ENCODE peak calls at places on chromosomes 11 and 22, in six cellular contexts. One of them, this sample, is unnamed.

GRCh38 chr11:117809236-117810055 is 12.4 kb upstream of the DSCAML1 start:
- DNase-seq in A172: peak
- DNase-seq in T-cell: peak
- DNase-seq in BJ: no peak
- DNase-seq in bronchial epithelial cell: peak
- DNase-seq in transverse colon: peak
- DNase-seq in this sample: peak

GRCh38 chr11:65206441-65206841 is 24.7 kb downstream of the CAPN1 start:
- DNase-seq in A172: no peak
- DNase-seq in T-cell: no peak
- DNase-seq in BJ: no peak
- DNase-seq in bronchial epithelial cell: no peak
- DNase-seq in transverse colon: no peak
- DNase-seq in this sample: peak

GRCh38 chr11:18701614-18702216 is 3.1 kb downstream of the TMEM86A start:
- DNase-seq in A172: no peak
- DNase-seq in T-cell: no peak
- DNase-seq in BJ: no peak
- DNase-seq in bronchial epithelial cell: no peak
- DNase-seq in transverse colon: no peak
- DNase-seq in this sample: peak

GRCh38 chr11:503179-503981 is 3.7 kb downstream of the RNH1 start:
- DNase-seq in A172: no peak
- DNase-seq in T-cell: no peak
- DNase-seq in BJ: no peak
- DNase-seq in bronchial epithelial cell: no peak
- DNase-seq in transverse colon: peak
- DNase-seq in this sample: no peak

GRCh38 chr11:27971256-27971655 is 136.7 kb downstream of the KIF18A start:
- DNase-seq in A172: peak
- DNase-seq in T-cell: no peak
- DNase-seq in BJ: no peak
- DNase-seq in bronchial epithelial cell: no peak
- DNase-seq in transverse colon: no peak
- DNase-seq in this sample: no peak

GRCh38 chr11:44416776-44417175 is 106.8 kb upstream of the ALX4 start:
- DNase-seq in A172: peak
- DNase-seq in T-cell: no peak
- DNase-seq in BJ: no peak
- DNase-seq in bronchial epithelial cell: peak
- DNase-seq in transverse colon: no peak
- DNase-seq in this sample: no peak

GRCh38 chr11:82996966-82997606 is 74.6 kb downstream of the RAB30 start:
- DNase-seq in A172: peak
- DNase-seq in T-cell: no peak
- DNase-seq in BJ: no peak
- DNase-seq in bronchial epithelial cell: peak
- DNase-seq in transverse colon: peak
- DNase-seq in this sample: no peak

GRCh38 chr11:120590472-120590871 is 78.9 kb downstream of the GRIK4 start:
- DNase-seq in A172: no peak
- DNase-seq in T-cell: no peak
- DNase-seq in BJ: no peak
- DNase-seq in bronchial epithelial cell: no peak
- DNase-seq in transverse colon: no peak
- DNase-seq in this sample: no peak

GRCh38 chr11:117834068-117834810 is 9.7 kb upstream of the FXYD2 start:
- DNase-seq in A172: no peak
- DNase-seq in T-cell: no peak
- DNase-seq in BJ: no peak
- DNase-seq in bronchial epithelial cell: no peak
- DNase-seq in transverse colon: peak
- DNase-seq in this sample: no peak

GRCh38 chr11:952406-953385 is 27.0 kb downstream of the AP2A2 start:
- DNase-seq in A172: no peak
- DNase-seq in T-cell: no peak
- DNase-seq in BJ: no peak
- DNase-seq in bronchial epithelial cell: no peak
- DNase-seq in transverse colon: peak
- DNase-seq in this sample: no peak

GRCh38 chr11:41189711-41190477 is 269.6 kb downstream of the LRRC4C start:
- DNase-seq in A172: no peak
- DNase-seq in T-cell: no peak
- DNase-seq in BJ: no peak
- DNase-seq in bronchial epithelial cell: no peak
- DNase-seq in transverse colon: no peak
- DNase-seq in this sample: no peak

GRCh38 chr11:69489031-69489745 is 7.7 kb downstream of the LINC01488 start:
- DNase-seq in A172: no peak
- DNase-seq in T-cell: no peak
- DNase-seq in BJ: no peak
- DNase-seq in bronchial epithelial cell: no peak
- DNase-seq in transverse colon: no peak
- DNase-seq in this sample: peak

GRCh38 chr11:45484326-45484725 is 181.1 kb downstream of the CHST1 start:
- DNase-seq in A172: no peak
- DNase-seq in T-cell: no peak
- DNase-seq in BJ: no peak
- DNase-seq in bronchial epithelial cell: no peak
- DNase-seq in transverse colon: no peak
- DNase-seq in this sample: no peak

GRCh38 chr22:49942565-49943404 is 17.8 kb upstream of the PIM3 start:
- DNase-seq in A172: no peak
- DNase-seq in T-cell: no peak
- DNase-seq in BJ: no peak
- DNase-seq in bronchial epithelial cell: no peak
- DNase-seq in transverse colon: no peak
- DNase-seq in this sample: no peak

GRCh38 chr11:134154441-134154840 is 69.3 kb downstream of the NCAPD3 start:
- DNase-seq in A172: no peak
- DNase-seq in T-cell: no peak
- DNase-seq in BJ: no peak
- DNase-seq in bronchial epithelial cell: no peak
- DNase-seq in transverse colon: no peak
- DNase-seq in this sample: no peak

GRCh38 chr11:1453611-1454386 is 32.8 kb downstream of the MOB2 start:
- DNase-seq in A172: no peak
- DNase-seq in T-cell: peak
- DNase-seq in BJ: no peak
- DNase-seq in bronchial epithelial cell: peak
- DNase-seq in transverse colon: peak
- DNase-seq in this sample: no peak

GRCh38 chr11:67373916-67374570 is 645 bp upstream of the CLCF1 start:
- DNase-seq in A172: peak
- DNase-seq in T-cell: no peak
- DNase-seq in BJ: peak
- DNase-seq in bronchial epithelial cell: peak
- DNase-seq in transverse colon: peak
- DNase-seq in this sample: no peak

GRCh38 chr11:118202599-118203422 is 22.0 kb downstream of the JAML start:
- DNase-seq in A172: no peak
- DNase-seq in T-cell: peak
- DNase-seq in BJ: no peak
- DNase-seq in bronchial epithelial cell: no peak
- DNase-seq in transverse colon: peak
- DNase-seq in this sample: no peak

GRCh38 chr11:10908215-10908990 is 50.5 kb upstream of the ZBED5 start:
- DNase-seq in A172: peak
- DNase-seq in T-cell: no peak
- DNase-seq in BJ: peak
- DNase-seq in bronchial epithelial cell: no peak
- DNase-seq in transverse colon: no peak
- DNase-seq in this sample: no peak

GRCh38 chr11:14905104-14906033 is 13.3 kb upstream of the CYP2R1 start:
- DNase-seq in A172: no peak
- DNase-seq in T-cell: peak
- DNase-seq in BJ: no peak
- DNase-seq in bronchial epithelial cell: no peak
- DNase-seq in transverse colon: peak
- DNase-seq in this sample: peak

GRCh38 chr11:64514596-64514995 is 76.4 kb upstream of the SLC22A12 start:
- DNase-seq in A172: no peak
- DNase-seq in T-cell: no peak
- DNase-seq in BJ: no peak
- DNase-seq in bronchial epithelial cell: no peak
- DNase-seq in transverse colon: no peak
- DNase-seq in this sample: no peak

GRCh38 chr11:34976496-34976895 is 60.1 kb downstream of the PDHX start:
- DNase-seq in A172: peak
- DNase-seq in T-cell: no peak
- DNase-seq in BJ: no peak
- DNase-seq in bronchial epithelial cell: no peak
- DNase-seq in transverse colon: no peak
- DNase-seq in this sample: no peak

GRCh38 chr22:44677299-44678244 is 24.4 kb upstream of the PRR5 start:
- DNase-seq in A172: no peak
- DNase-seq in T-cell: no peak
- DNase-seq in BJ: no peak
- DNase-seq in bronchial epithelial cell: no peak
- DNase-seq in transverse colon: no peak
- DNase-seq in this sample: no peak

GRCh38 chr11:73384871-73385692 is 8.9 kb downstream of the RELT start:
- DNase-seq in A172: no peak
- DNase-seq in T-cell: peak
- DNase-seq in BJ: no peak
- DNase-seq in bronchial epithelial cell: no peak
- DNase-seq in transverse colon: peak
- DNase-seq in this sample: no peak

GRCh38 chr11:11426226-11426915 is 73.3 kb upstream of the CSNK2A3 start:
- DNase-seq in A172: no peak
- DNase-seq in T-cell: no peak
- DNase-seq in BJ: no peak
- DNase-seq in bronchial epithelial cell: peak
- DNase-seq in transverse colon: no peak
- DNase-seq in this sample: no peak

GRCh38 chr22:36386351-36386899 is 1.3 kb downstream of the MYH9 start:
- DNase-seq in A172: no peak
- DNase-seq in T-cell: no peak
- DNase-seq in BJ: no peak
- DNase-seq in bronchial epithelial cell: no peak
- DNase-seq in transverse colon: peak
- DNase-seq in this sample: no peak

GRCh38 chr22:20439928-20440575 is 2.4 kb upstream of the SCARF2 start:
- DNase-seq in A172: no peak
- DNase-seq in T-cell: no peak
- DNase-seq in BJ: no peak
- DNase-seq in bronchial epithelial cell: no peak
- DNase-seq in transverse colon: no peak
- DNase-seq in this sample: peak

GRCh38 chr11:12321217-12321937 is 56.0 kb upstream of the PARVA start:
- DNase-seq in A172: no peak
- DNase-seq in T-cell: no peak
- DNase-seq in BJ: no peak
- DNase-seq in bronchial epithelial cell: no peak
- DNase-seq in transverse colon: no peak
- DNase-seq in this sample: no peak

GRCh38 chr11:127994736-127995135 is 592.6 kb downstream of the ETS1 start:
- DNase-seq in A172: peak
- DNase-seq in T-cell: no peak
- DNase-seq in BJ: peak
- DNase-seq in bronchial epithelial cell: peak
- DNase-seq in transverse colon: no peak
- DNase-seq in this sample: no peak

This sample was measured in chondrocyte.